ENCODE peak calls at places on chromosomes 1 and 21, in five cellular contexts. I is heart right ventricle, C is tibial artery, G is transverse colon, L is hepatocyte. J is an unnamed sample. For H3K4me1, the result is how much of the 10 kb centered on the place peaks cover.

GRCh38 chr1:173393655-173393993 is 83.5 kb upstream of the PRDX6 start:
- DNase-seq in C (no peak), I (no peak), G (no peak), L (no peak), J (no peak)

GRCh38 chr1:39205781-39206464 is 1.4 kb downstream of the MACF1 start:
- DNase-seq in L (no peak), I (no peak), G (no peak), C (no peak), J (no peak)

GRCh38 chr1:189429610-189430009 is 1048.1 kb downstream of the BRINP3 start:
- DNase-seq in C (no peak), G (no peak), I (no peak), L (peak), J (no peak)

GRCh38 chr1:175317309-175317708 is 124.7 kb upstream of the KIAA0040 start:
- DNase-seq in L (no peak), I (no peak), G (no peak), C (no peak), J (no peak)

GRCh38 chr21:27155130-27155500 is 188.2 kb upstream of the ADAMTS5 start:
- DNase-seq in C (no peak), I (no peak), L (no peak), G (no peak), J (no peak)

GRCh38 chr1:31335007-31335406 is 37.9 kb downstream of the FABP3 start:
- DNase-seq in C (no peak), L (peak), G (no peak), I (no peak), J (no peak)

GRCh38 chr1:168871531-168871930 is 142.5 kb upstream of the DPT start:
- DNase-seq in L (no peak), G (no peak), I (no peak), C (no peak), J (no peak)

GRCh38 chr1:6489799-6490180 is 1.7 kb downstream of the PLEKHG5 start:
- DNase-seq in G (peak), I (peak), C (peak), L (peak), J (peak)

GRCh38 chr1:208864366-208864965 is 620.3 kb upstream of the PLXNA2 start:
- DNase-seq in G (no peak), L (no peak), C (no peak), I (no peak), J (no peak)

GRCh38 chr1:10063878-10064277 is 31.1 kb downstream of the UBE4B start:
- DNase-seq in G (no peak), L (no peak), I (no peak), C (no peak), J (no peak)

GRCh38 chr1:181318858-181319235 is 164.5 kb upstream of the CACNA1E start:
- DNase-seq in G (no peak), I (no peak), C (no peak), L (no peak), J (no peak)

GRCh38 chr21:42423197-42423675 is 19.5 kb downstream of the UBASH3A start:
- DNase-seq in L (no peak), I (no peak), C (no peak), G (peak), J (no peak)

GRCh38 chr1:54813479-54814147 is 12.5 kb upstream of the TTC22 start:
- DNase-seq in C (no peak), I (no peak), L (no peak), G (no peak), J (no peak)

GRCh38 chr1:36137226-36137625 is 12.1 kb downstream of the TRAPPC3 start:
- DNase-seq in G (no peak), C (no peak), I (no peak), L (no peak), J (no peak)
- H3K4me1 ChIP-seq in G (under half), C (under half), I (under half), L (under half), J (under half)

DNA sequence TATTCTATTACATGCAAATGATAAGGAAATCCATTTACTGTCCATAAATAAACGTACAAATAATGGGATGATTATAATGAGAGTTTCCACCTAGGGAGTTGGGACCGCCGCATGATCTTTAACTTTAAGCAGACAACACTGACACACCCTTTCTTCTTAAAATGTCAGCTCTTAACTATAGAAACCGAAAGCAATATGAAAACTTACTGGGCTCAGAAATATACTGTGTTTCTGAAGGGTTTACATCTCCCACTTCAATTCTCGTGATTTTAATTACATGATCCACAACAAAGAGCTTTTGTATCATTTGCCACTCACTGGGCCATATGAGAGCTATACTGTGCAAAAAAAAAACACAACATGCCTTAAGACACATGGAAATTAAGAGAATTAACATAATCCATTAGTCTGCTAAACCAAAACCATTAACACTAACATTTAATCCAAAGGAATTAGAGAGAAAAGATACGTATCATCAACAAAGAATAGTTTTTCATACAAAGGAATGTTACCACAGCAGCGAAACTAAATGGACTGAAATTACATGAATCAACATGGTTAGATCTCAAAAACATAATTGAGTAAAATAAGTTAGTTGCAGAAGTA is 35.0 kb upstream of the RAP1GAP start:
- DNase-seq in C (no peak), L (no peak), I (no peak), G (no peak), J (no peak)
- H3K4me1 ChIP-seq in C (under half), L (under half), I (under half), G (under half), J (under half)

GRCh38 chr1:87113313-87113712 is 198.9 kb downstream of the HS2ST1 start:
- DNase-seq in C (no peak), L (no peak), G (no peak), I (no peak), J (no peak)

GRCh38 chr1:87111659-87112339 is 197.4 kb downstream of the HS2ST1 start:
- DNase-seq in L (no peak), I (no peak), G (no peak), C (no peak), J (no peak)

GRCh38 chr1:87119741-87120140 is 205.3 kb downstream of the HS2ST1 start:
- DNase-seq in L (no peak), C (no peak), I (no peak), G (no peak), J (no peak)

GRCh38 chr1:87117761-87118160 is 203.3 kb downstream of the HS2ST1 start:
- DNase-seq in I (no peak), G (no peak), C (no peak), L (no peak), J (no peak)

DNA sequence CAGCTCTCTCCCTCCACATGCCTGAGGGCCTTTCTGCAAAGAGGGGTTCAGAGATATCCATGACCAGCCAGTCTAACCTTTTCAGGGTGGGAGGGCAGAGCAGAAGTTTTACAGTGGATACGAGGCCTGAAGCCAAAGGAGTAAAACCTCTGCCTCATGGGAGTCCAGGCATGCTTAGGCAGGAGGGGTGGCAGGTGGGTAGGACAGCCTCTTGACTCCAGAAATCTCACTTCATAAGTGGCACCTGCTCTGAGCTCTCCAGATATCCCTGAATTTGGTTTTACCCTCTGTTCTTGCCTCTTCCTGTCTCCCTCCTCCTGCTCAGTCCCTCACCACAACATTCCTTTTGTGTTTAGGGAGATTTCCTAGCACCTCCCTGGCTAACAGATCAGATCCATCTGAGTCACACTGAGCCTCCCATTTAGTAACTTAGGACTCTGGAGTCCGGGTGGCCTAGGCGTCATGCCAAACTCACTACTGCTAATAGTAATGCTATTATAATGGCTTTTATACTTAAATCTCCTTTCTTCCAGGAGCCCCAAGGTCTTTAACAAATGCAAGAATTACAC is 201.0 kb downstream of the HS2ST1 start:
- DNase-seq in L (no peak), I (no peak), G (no peak), C (no peak), J (no peak)
- H3K4me1 ChIP-seq in L (under half), I (under half), G (under half), C (under half), J (under half)

DNA sequence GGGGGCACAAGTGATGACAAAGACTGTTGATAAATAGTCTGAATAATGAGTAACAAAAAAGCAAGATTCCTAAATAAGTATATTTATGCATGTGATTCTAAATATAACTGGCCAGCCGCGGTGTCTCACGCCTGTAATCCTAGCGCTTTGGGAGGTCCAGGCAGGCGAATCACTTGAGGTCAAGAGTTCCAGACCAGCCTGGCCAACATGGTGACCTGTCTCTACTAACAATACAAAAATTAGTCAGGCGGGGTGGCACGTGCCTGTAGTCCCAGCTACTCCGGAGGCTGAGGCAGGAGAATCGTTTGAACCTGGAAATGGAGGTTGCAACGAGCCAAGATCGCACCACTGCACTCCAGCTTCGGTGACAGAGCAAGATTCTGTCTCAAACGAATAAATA is 161.5 kb downstream of the TOMM20 start:
- DNase-seq in G (no peak), I (no peak), L (peak), C (no peak), J (no peak)
- H3K4me1 ChIP-seq in G (under half), I (under half), L (half or more), C (under half), J (half or more)

DNA sequence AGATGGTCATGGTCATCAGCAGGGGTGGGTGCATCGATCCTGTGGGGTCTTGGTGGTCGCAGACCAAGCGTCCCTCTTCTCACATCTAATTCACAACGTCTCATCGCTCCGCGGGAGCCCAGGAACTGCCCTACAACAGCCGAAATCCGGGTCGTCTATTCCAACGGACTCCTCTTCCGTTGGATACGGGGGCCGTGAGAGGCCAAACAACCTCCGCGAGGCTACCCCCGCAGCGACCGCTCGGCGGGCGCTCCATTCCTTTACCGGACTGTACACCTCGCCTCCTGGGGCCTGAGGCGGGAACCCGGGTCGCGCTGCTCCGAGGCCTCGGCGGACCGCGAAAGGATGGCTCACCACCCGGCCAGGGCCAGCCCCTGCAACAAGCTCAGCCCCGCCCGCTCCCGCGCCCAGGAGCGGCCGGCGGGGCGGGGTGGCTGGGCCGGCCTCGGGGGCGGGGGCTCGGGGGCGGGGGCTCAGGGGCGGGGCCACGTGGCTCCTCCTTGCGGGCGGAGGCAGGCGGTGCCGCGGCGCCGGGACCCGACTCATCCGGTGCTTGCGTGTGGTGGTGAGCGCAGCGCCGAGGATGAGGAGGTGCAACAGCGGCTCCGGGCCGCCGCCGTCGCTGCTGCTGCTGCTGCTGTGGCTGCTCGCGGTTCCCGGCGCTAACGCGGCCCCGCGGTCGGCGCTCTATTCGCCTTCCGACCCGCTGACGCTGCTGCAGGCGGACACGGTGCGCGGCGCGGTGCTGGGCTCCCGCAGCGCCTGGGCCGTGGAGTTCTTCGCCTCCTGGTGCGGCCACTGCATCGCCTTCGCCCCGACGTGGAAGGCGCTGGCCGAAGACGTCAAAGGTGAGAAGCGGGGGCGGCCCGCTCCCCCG is at the start of gene QSOX1:
- DNase-seq in L (peak), I (peak), G (peak), C (peak), J (peak)
- H3K4me1 ChIP-seq in L (under half), I (under half), G (under half), C (under half), J (half or more)

DNA sequence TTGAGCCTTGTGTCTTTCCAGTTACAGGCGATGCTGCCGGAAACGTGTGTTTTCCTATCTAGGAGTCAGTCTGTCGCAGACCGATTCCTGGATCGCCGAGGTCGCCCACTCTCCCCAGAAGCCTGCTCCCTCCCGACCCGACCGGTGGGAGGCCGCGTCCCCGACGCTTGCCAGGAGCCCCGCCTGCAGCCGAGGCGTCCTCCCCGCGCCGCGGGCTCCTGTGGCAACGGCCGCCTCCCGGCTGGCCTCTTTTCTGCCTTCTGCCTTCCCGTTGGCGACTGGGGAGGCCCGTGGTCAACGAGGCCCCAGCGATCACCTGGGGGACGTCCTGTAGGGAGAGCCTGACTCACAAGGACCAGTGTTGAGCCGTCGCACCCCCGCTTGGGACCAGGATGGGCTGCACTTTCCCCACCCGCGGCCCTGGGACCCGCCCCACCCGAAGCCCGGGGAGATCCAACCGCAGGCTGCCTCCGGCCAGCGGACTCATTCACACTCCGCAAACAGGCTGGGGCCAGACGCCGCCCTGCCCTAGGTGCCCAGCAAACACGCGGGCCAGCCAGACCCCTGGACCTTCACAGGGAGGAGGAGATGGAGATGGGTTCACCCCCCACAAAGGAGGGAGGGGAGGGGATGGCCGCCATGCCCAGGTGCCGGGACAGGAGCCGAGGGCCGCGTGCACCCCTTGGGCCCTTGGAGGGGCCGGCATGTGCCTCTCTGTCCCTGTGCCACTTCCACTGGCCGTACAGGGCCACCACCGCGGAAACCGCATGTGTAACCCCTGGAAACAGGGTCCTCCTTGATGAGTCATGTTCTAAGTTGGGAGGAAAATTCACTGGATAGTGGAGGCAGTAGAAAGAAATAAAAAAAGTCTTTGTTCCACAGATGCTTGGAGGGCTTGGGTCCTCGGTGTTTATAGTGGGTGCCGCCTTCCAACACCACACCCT is 7.2 kb upstream of the COL6A1 start:
- DNase-seq in C (peak), G (peak), L (peak), I (peak), J (peak)
- H3K4me1 ChIP-seq in C (half or more), G (under half), L (half or more), I (under half), J (under half)

GRCh38 chr1:183248989-183249691 is 63.1 kb downstream of the LAMC2 start:
- DNase-seq in I (no peak), G (no peak), L (no peak), C (no peak), J (no peak)
- H3K4me1 ChIP-seq in I (under half), G (under half), L (under half), C (under half), J (under half)

GRCh38 chr1:67748147-67748546 is 63.1 kb downstream of the GADD45A start:
- DNase-seq in C (no peak), L (no peak), I (no peak), G (no peak), J (no peak)
- H3K4me1 ChIP-seq in C (half or more), L (under half), I (under half), G (under half), J (under half)

DNA sequence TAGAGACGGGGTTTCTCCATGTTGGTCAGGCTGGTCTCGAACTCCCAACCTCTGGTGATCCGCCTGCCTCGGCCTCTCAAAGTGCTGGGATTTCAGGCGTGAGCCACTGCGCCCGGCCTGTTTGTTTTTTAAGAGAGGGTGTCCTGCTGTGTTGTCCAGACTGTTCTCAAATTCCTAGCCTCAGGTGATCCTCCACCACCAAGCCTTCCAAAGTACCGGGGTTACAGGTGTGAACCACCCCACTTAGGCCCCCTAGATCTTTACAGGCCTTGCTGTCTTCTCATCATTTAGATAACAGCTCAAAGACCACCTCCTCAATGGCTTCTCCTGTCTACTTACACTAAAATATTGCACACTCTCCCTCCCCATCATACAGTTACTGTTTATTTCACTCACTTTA is 6.3 kb downstream of the SESN2 start:
- DNase-seq in C (no peak), G (no peak), I (no peak), L (no peak), J (no peak)
- H3K4me1 ChIP-seq in C (under half), G (under half), I (under half), L (under half), J (under half)